ENCODE peak calls at places on chromosome 17, in six cellular contexts. One of them, this sample, is unnamed.

GRCh38 chr17:7252176-7253043 is at the start of gene ELP5:
- DNase-seq in stomach: peak; percentile 94
- DNase-seq in CD8-positive, alpha-beta T cell: peak; percentile 87
- DNase-seq in nephron progenitor cell: peak; percentile 94
- DNase-seq in mucosa of descending colon: peak; percentile 96
- DNase-seq in GM06990: no peak
- DNase-seq in this sample: peak; percentile 97

GRCh38 chr17:82428546-82428945 is 10.2 kb upstream of the OGFOD3 start:
- DNase-seq in stomach: no peak
- DNase-seq in CD8-positive, alpha-beta T cell: no peak
- DNase-seq in GM06990: no peak
- DNase-seq in mucosa of descending colon: no peak
- DNase-seq in nephron progenitor cell: no peak
- DNase-seq in this sample: no peak

GRCh38 chr17:9228408-9229159 is 207.3 kb downstream of the NTN1 start:
- DNase-seq in CD8-positive, alpha-beta T cell: no peak
- DNase-seq in stomach: no peak
- DNase-seq in mucosa of descending colon: no peak
- DNase-seq in nephron progenitor cell: no peak
- DNase-seq in GM06990: no peak
- DNase-seq in this sample: peak; percentile 83

GRCh38 chr17:29722411-29723198 is 99.9 kb upstream of the CORO6 start:
- DNase-seq in nephron progenitor cell: no peak
- DNase-seq in stomach: no peak
- DNase-seq in CD8-positive, alpha-beta T cell: peak; percentile 73
- DNase-seq in mucosa of descending colon: peak; percentile 45
- DNase-seq in GM06990: peak; percentile 72
- DNase-seq in this sample: peak; percentile 97

GRCh38 chr17:59753522-59754467 is 46.3 kb downstream of the VMP1 start:
- DNase-seq in nephron progenitor cell: peak; percentile 20
- DNase-seq in mucosa of descending colon: peak; percentile 69
- DNase-seq in CD8-positive, alpha-beta T cell: no peak
- DNase-seq in GM06990: peak; percentile 61
- DNase-seq in stomach: no peak
- DNase-seq in this sample: peak; percentile 96

GRCh38 chr17:13415877-13416416 is 185.8 kb downstream of the HS3ST3A1 start:
- DNase-seq in GM06990: no peak
- DNase-seq in stomach: no peak
- DNase-seq in mucosa of descending colon: peak; percentile 63
- DNase-seq in nephron progenitor cell: no peak
- DNase-seq in CD8-positive, alpha-beta T cell: no peak
- DNase-seq in this sample: peak; percentile 82

GRCh38 chr17:41959336-41960095 is 7.1 kb upstream of the CNP start:
- DNase-seq in GM06990: no peak
- DNase-seq in mucosa of descending colon: no peak
- DNase-seq in stomach: no peak
- DNase-seq in nephron progenitor cell: peak; percentile 40
- DNase-seq in CD8-positive, alpha-beta T cell: no peak
- DNase-seq in this sample: peak; percentile 80

GRCh38 chr17:39527220-39527813 is 66.0 kb downstream of the CDK12 start:
- DNase-seq in CD8-positive, alpha-beta T cell: no peak
- DNase-seq in nephron progenitor cell: no peak
- DNase-seq in mucosa of descending colon: peak; percentile 16
- DNase-seq in GM06990: peak; percentile 7
- DNase-seq in stomach: no peak
- DNase-seq in this sample: peak; percentile 27

GRCh38 chr17:81918762-81919545 is 978 bp upstream of the SIRT7 start:
- DNase-seq in nephron progenitor cell: no peak
- DNase-seq in mucosa of descending colon: peak; percentile 89
- DNase-seq in CD8-positive, alpha-beta T cell: no peak
- DNase-seq in GM06990: no peak
- DNase-seq in stomach: peak; percentile 79
- DNase-seq in this sample: no peak

GRCh38 chr17:61624951-61625350 is 33.9 kb upstream of the NACA2 start:
- DNase-seq in stomach: no peak
- DNase-seq in GM06990: no peak
- DNase-seq in mucosa of descending colon: no peak
- DNase-seq in nephron progenitor cell: no peak
- DNase-seq in CD8-positive, alpha-beta T cell: no peak
- DNase-seq in this sample: no peak

GRCh38 chr17:43427362-43428043 is 28.7 kb downstream of the ARL4D start:
- DNase-seq in mucosa of descending colon: no peak
- DNase-seq in CD8-positive, alpha-beta T cell: no peak
- DNase-seq in nephron progenitor cell: no peak
- DNase-seq in stomach: peak; percentile 57
- DNase-seq in GM06990: no peak
- DNase-seq in this sample: no peak

GRCh38 chr17:37478187-37478586 is 11.5 kb upstream of the DUSP14 start:
- DNase-seq in stomach: no peak
- DNase-seq in mucosa of descending colon: peak; percentile 8
- DNase-seq in nephron progenitor cell: no peak
- DNase-seq in CD8-positive, alpha-beta T cell: no peak
- DNase-seq in GM06990: no peak
- DNase-seq in this sample: peak; percentile 79

GRCh38 chr17:7562208-7562605 is 488 bp downstream of the SENP3 start:
- DNase-seq in nephron progenitor cell: no peak
- DNase-seq in GM06990: no peak
- DNase-seq in stomach: no peak
- DNase-seq in mucosa of descending colon: no peak
- DNase-seq in CD8-positive, alpha-beta T cell: no peak
- DNase-seq in this sample: no peak

GRCh38 chr17:61737820-61738219 is 125.5 kb downstream of the BRIP1 start:
- DNase-seq in GM06990: no peak
- DNase-seq in nephron progenitor cell: no peak
- DNase-seq in CD8-positive, alpha-beta T cell: no peak
- DNase-seq in mucosa of descending colon: no peak
- DNase-seq in stomach: no peak
- DNase-seq in this sample: no peak

GRCh38 chr17:48192321-48192731 is 84.8 kb downstream of the SNX11 start:
- DNase-seq in CD8-positive, alpha-beta T cell: no peak
- DNase-seq in nephron progenitor cell: no peak
- DNase-seq in GM06990: no peak
- DNase-seq in stomach: no peak
- DNase-seq in mucosa of descending colon: no peak
- DNase-seq in this sample: no peak

GRCh38 chr17:20072692-20072992 is 63.5 kb downstream of the SPECC1 start:
- DNase-seq in GM06990: no peak
- DNase-seq in nephron progenitor cell: no peak
- DNase-seq in CD8-positive, alpha-beta T cell: no peak
- DNase-seq in mucosa of descending colon: no peak
- DNase-seq in stomach: no peak
- DNase-seq in this sample: no peak

GRCh38 chr17:29618272-29619065 is 4.2 kb downstream of the CORO6 start:
- DNase-seq in stomach: no peak
- DNase-seq in nephron progenitor cell: no peak
- DNase-seq in CD8-positive, alpha-beta T cell: no peak
- DNase-seq in mucosa of descending colon: no peak
- DNase-seq in GM06990: no peak
- DNase-seq in this sample: no peak

GRCh38 chr17:75652934-75653549 is 13.9 kb downstream of the RECQL5 start:
- DNase-seq in stomach: no peak
- DNase-seq in GM06990: no peak
- DNase-seq in nephron progenitor cell: peak; percentile 61
- DNase-seq in mucosa of descending colon: no peak
- DNase-seq in CD8-positive, alpha-beta T cell: peak; percentile 46
- DNase-seq in this sample: peak; percentile 42

GRCh38 chr17:61221597-61222471 is 177.8 kb upstream of the TBX2 start:
- DNase-seq in nephron progenitor cell: no peak
- DNase-seq in GM06990: no peak
- DNase-seq in stomach: no peak
- DNase-seq in mucosa of descending colon: no peak
- DNase-seq in CD8-positive, alpha-beta T cell: no peak
- DNase-seq in this sample: no peak

GRCh38 chr17:47731396-47731795 is 1.6 kb upstream of the TBX21 start:
- DNase-seq in CD8-positive, alpha-beta T cell: no peak
- DNase-seq in stomach: no peak
- DNase-seq in GM06990: no peak
- DNase-seq in mucosa of descending colon: no peak
- DNase-seq in nephron progenitor cell: no peak
- DNase-seq in this sample: no peak

GRCh38 chr17:38660097-38661026 is 14.4 kb downstream of the EPOP start:
- DNase-seq in mucosa of descending colon: peak; percentile 44
- DNase-seq in nephron progenitor cell: no peak
- DNase-seq in GM06990: no peak
- DNase-seq in CD8-positive, alpha-beta T cell: no peak
- DNase-seq in stomach: no peak
- DNase-seq in this sample: no peak

GRCh38 chr17:47999612-48000011 is 28.7 kb downstream of the CDK5RAP3 start:
- DNase-seq in stomach: no peak
- DNase-seq in CD8-positive, alpha-beta T cell: no peak
- DNase-seq in nephron progenitor cell: no peak
- DNase-seq in mucosa of descending colon: no peak
- DNase-seq in GM06990: no peak
- DNase-seq in this sample: peak; percentile 53

GRCh38 chr17:7929158-7930029 is at the start of gene KCNAB3:
- DNase-seq in CD8-positive, alpha-beta T cell: peak; percentile 79
- DNase-seq in GM06990: no peak
- DNase-seq in stomach: no peak
- DNase-seq in nephron progenitor cell: peak; percentile 86
- DNase-seq in mucosa of descending colon: peak; percentile 45
- DNase-seq in this sample: peak; percentile 80

DNA sequence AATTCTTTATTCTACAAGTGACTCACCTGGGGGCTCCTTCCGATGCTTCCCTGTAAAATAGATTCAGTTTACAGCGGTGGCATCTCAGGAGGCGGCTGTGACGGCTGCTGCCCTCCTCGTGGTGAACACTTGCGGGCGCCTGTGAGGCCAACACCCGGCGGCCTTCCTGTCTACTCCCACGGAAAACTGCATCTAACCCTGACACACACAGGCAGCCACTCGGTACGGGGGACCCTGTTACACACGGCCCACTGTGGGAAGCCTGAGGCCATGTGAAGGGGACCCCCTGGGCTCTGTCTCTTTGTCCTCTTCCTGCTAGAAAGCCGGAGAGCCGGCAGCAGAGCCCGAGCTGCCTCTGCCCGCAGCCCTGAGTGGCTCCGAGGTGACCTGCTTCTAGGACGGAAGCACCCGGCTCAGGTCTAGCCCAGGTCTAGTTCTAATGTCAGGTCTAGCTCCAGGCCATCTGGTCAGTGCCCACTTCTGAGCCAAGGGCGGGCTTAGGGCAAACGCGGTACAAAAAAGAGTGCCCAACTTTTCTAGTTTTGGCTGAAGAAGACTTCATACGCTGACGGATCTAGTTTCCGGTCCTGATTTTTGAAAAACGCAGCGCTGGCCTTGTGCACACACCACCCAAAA is 159.4 kb downstream of the ENGASE start:
- DNase-seq in mucosa of descending colon: no peak
- DNase-seq in nephron progenitor cell: no peak
- DNase-seq in stomach: no peak
- DNase-seq in CD8-positive, alpha-beta T cell: no peak
- DNase-seq in GM06990: no peak
- DNase-seq in this sample: no peak
- TF ChIP-seq CTCF in mucosa of descending colon: no peak
- TF ChIP-seq CTCF in nephron progenitor cell: no peak
- TF ChIP-seq CTCF in stomach: no peak
- TF ChIP-seq CTCF in CD8-positive, alpha-beta T cell: no peak
- TF ChIP-seq CTCF in GM06990: no peak
- TF ChIP-seq CTCF in this sample: no peak

GRCh38 chr17:5115673-5116651 is at the start of gene USP6:
- DNase-seq in GM06990: peak; percentile 11
- DNase-seq in CD8-positive, alpha-beta T cell: no peak
- DNase-seq in mucosa of descending colon: no peak
- DNase-seq in stomach: no peak
- DNase-seq in nephron progenitor cell: no peak
- DNase-seq in this sample: no peak

GRCh38 chr17:5110816-5111215 is 862 bp downstream of the ZNF232 start:
- DNase-seq in nephron progenitor cell: no peak
- DNase-seq in GM06990: peak; percentile 15
- DNase-seq in mucosa of descending colon: peak; percentile 15
- DNase-seq in stomach: no peak
- DNase-seq in CD8-positive, alpha-beta T cell: no peak
- DNase-seq in this sample: no peak

DNA sequence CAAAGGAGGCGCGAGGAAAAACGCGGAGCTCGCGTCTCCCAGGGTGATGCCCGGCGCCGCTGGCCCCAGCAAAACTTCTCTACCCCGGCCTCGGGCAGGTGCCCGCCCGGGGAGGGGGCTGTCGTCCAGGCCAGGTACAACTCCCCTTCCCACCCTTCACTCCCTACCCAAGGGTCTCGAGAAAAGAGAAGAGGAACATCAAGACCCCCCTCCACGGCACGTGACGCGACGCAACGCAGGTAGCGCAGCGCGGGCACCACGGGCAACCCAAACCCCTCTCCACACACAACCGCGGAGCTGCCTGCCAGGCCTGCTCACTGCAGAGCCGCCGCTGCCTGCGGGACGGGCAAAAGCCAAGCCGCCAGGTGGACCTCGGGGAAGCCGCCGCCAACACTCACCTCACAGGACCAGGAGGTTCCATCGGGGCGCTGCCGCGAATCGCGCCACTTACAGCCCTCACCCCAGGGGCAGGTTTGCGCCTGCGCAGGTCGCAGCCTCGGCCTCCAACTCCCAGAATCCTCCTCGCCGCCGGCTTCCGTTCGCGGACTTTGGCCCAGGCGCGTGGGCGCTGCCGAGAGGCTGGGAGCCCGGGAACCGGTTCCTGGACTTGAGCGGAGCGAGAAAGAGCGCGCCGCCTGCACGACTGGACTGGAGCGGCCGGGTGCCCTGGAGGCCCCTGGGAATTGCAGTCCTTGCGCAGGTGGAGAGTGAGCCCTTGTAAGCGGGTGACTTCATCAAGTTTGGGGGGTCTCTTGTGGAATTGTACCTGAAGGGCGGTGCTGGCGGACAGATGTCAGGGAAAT is at the start of gene ZNF232:
- DNase-seq in nephron progenitor cell: peak; percentile 94
- DNase-seq in CD8-positive, alpha-beta T cell: peak; percentile 87
- DNase-seq in mucosa of descending colon: peak; percentile 96
- DNase-seq in GM06990: peak; percentile 96
- DNase-seq in stomach: peak; percentile 97
- DNase-seq in this sample: peak; percentile 95
- TF ChIP-seq CTCF in nephron progenitor cell: no peak
- TF ChIP-seq CTCF in CD8-positive, alpha-beta T cell: no peak
- TF ChIP-seq CTCF in mucosa of descending colon: no peak
- TF ChIP-seq CTCF in GM06990: peak; percentile 2
- TF ChIP-seq CTCF in stomach: no peak
- TF ChIP-seq CTCF in this sample: no peak

GRCh38 chr17:80252871-80253270 is 7.8 kb upstream of the RNF213 start:
- DNase-seq in mucosa of descending colon: peak; percentile 79
- DNase-seq in stomach: peak; percentile 83
- DNase-seq in GM06990: peak; percentile 72
- DNase-seq in CD8-positive, alpha-beta T cell: peak; percentile 89
- DNase-seq in nephron progenitor cell: peak; percentile 67
- DNase-seq in this sample: no peak
- TF ChIP-seq CTCF in mucosa of descending colon: peak; percentile 63
- TF ChIP-seq CTCF in stomach: peak; percentile 70
- TF ChIP-seq CTCF in GM06990: peak; percentile 79
- TF ChIP-seq CTCF in CD8-positive, alpha-beta T cell: peak; percentile 66
- TF ChIP-seq CTCF in nephron progenitor cell: peak; percentile 40
- TF ChIP-seq CTCF in this sample: peak; percentile 39

DNA sequence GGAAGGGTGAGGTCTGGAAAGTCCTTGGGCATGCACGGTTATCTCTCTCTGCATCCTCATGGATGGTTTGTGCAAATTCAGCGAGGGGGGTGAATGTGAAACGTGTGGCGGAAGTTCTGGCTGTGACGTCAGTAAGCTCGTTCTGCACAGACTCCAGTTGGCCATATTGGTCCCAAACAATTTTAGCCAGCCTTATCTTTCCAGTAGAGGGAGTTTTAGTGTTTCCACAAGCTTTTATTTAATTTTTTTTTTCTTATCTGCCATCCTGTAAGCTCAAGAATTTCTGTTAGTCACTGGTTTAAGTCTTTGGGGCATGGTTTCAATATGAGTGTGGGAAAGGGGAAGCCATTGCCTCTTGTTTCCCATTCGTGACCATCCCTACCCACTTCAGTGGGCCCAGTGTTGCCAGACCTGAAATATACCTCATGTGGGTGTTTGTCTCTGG is 39.0 kb downstream of the HLF start:
- DNase-seq in stomach: no peak
- DNase-seq in CD8-positive, alpha-beta T cell: no peak
- DNase-seq in GM06990: no peak
- DNase-seq in nephron progenitor cell: no peak
- DNase-seq in mucosa of descending colon: no peak
- DNase-seq in this sample: peak; percentile 17
- TF ChIP-seq CTCF in stomach: no peak
- TF ChIP-seq CTCF in CD8-positive, alpha-beta T cell: no peak
- TF ChIP-seq CTCF in GM06990: no peak
- TF ChIP-seq CTCF in nephron progenitor cell: no peak
- TF ChIP-seq CTCF in mucosa of descending colon: no peak
- TF ChIP-seq CTCF in this sample: no peak